ENCODE peak calls at places on chromosomes 16 and 17, in nine cellular contexts. H, Q, J, I, R, P, U, X and B are unnamed samples.

GRCh38 chr16:879986-880385 is 79.5 kb upstream of the GNG13 start:
- DNase-seq in H (no peak), Q (no peak), J (no peak), I (no peak), R (no peak), P (no peak), U (no peak), X (no peak), B (no peak)

GRCh38 chr17:2008332-2009126 is 16.6 kb downstream of the RTN4RL1 start:
- DNase-seq in H (no peak), Q (no peak), J (no peak), I (no peak), R (no peak), P (no peak), U (no peak), X (no peak), B (no peak)

GRCh38 chr17:67800495-67800928 is 24.8 kb upstream of the BPTF start:
- DNase-seq in H (peak), Q (peak), J (peak), I (peak), R (peak), P (peak), U (peak), X (peak), B (peak)

GRCh38 chr17:1153795-1154546 is 25.8 kb downstream of the ABR start:
- DNase-seq in H (no peak), Q (no peak), J (peak), I (no peak), R (peak), P (no peak), U (no peak), X (no peak), B (peak)

GRCh38 chr17:46977348-46977747 is 1.7 kb downstream of the RPRML start:
- DNase-seq in H (no peak), Q (no peak), J (peak), I (no peak), R (no peak), P (no peak), U (peak), X (peak), B (no peak)

GRCh38 chr16:28264656-28265055 is 27.7 kb upstream of the SBK1 start:
- DNase-seq in H (no peak), Q (no peak), J (peak), I (no peak), R (no peak), P (no peak), U (no peak), X (peak), B (no peak)

GRCh38 chr17:35750526-35751395 is 2.3 kb downstream of the GAS2L2 start:
- DNase-seq in H (no peak), Q (no peak), J (no peak), I (no peak), R (no peak), P (no peak), U (no peak), X (no peak), B (no peak)

GRCh38 chr17:14205992-14206461 is 30.6 kb downstream of the CDRT15 start:
- DNase-seq in H (no peak), Q (no peak), J (no peak), I (no peak), R (no peak), P (no peak), U (no peak), X (peak), B (no peak)

GRCh38 chr17:34533811-34534527 is 45.4 kb upstream of the TMEM132E start:
- DNase-seq in H (no peak), Q (no peak), J (no peak), I (no peak), R (no peak), P (no peak), U (no peak), X (no peak), B (no peak)

GRCh38 chr17:41082565-41083136 is 1.3 kb upstream of the KRTAP4-7 start:
- DNase-seq in H (no peak), Q (no peak), J (no peak), I (no peak), R (no peak), P (no peak), U (no peak), X (no peak), B (no peak)

GRCh38 chr17:65194670-65195334 is 57.6 kb downstream of the RGS9 start:
- DNase-seq in H (no peak), Q (no peak), J (no peak), I (no peak), R (no peak), P (no peak), U (no peak), X (no peak), B (no peak)

GRCh38 chr17:61414141-61414935 is 14.7 kb downstream of the TBX2 start:
- DNase-seq in H (no peak), Q (peak), J (no peak), I (no peak), R (peak), P (no peak), U (no peak), X (no peak), B (no peak)

GRCh38 chr17:60598001-60598736 is 1.8 kb upstream of the PPM1D start:
- DNase-seq in H (no peak), Q (no peak), J (no peak), I (no peak), R (no peak), P (no peak), U (no peak), X (no peak), B (no peak)

GRCh38 chr17:46925185-46925858 is 2.4 kb downstream of the GOSR2 start:
- DNase-seq in H (no peak), Q (no peak), J (no peak), I (no peak), R (no peak), P (no peak), U (no peak), X (no peak), B (no peak)

GRCh38 chr17:1222321-1222720 is 42.5 kb upstream of the ABR start:
- DNase-seq in H (no peak), Q (no peak), J (no peak), I (no peak), R (no peak), P (no peak), U (no peak), X (no peak), B (no peak)

GRCh38 chr16:86095131-86095752 is 196.3 kb downstream of the IRF8 start:
- DNase-seq in H (no peak), Q (no peak), J (no peak), I (no peak), R (no peak), P (no peak), U (no peak), X (no peak), B (no peak)

GRCh38 chr17:80668375-80669149 is 123.9 kb downstream of the RPTOR start:
- DNase-seq in H (no peak), Q (no peak), J (no peak), I (no peak), R (no peak), P (no peak), U (no peak), X (no peak), B (no peak)

GRCh38 chr16:50688083-50688482 is 5.3 kb upstream of the NOD2 start:
- DNase-seq in H (no peak), Q (no peak), J (no peak), I (no peak), R (no peak), P (no peak), U (no peak), X (no peak), B (no peak)

GRCh38 chr16:28309811-28310311 is 17.5 kb downstream of the SBK1 start:
- DNase-seq in H (no peak), Q (no peak), J (peak), I (no peak), R (no peak), P (no peak), U (no peak), X (no peak), B (no peak)

GRCh38 chr17:46795379-46795952 is 23.0 kb downstream of the WNT3 start:
- DNase-seq in H (no peak), Q (no peak), J (peak), I (no peak), R (no peak), P (no peak), U (no peak), X (peak), B (no peak)

GRCh38 chr17:73007447-73007846 is 85.0 kb downstream of the SLC39A11 start:
- DNase-seq in H (no peak), Q (no peak), J (no peak), I (no peak), R (no peak), P (no peak), U (no peak), X (no peak), B (no peak)

GRCh38 chr17:57665696-57666095 is 79.4 kb downstream of the CCDC182 start:
- DNase-seq in H (no peak), Q (no peak), J (no peak), I (no peak), R (no peak), P (no peak), U (no peak), X (no peak), B (no peak)

GRCh38 chr17:494601-495195 is 142.1 kb upstream of the RPH3AL start:
- DNase-seq in H (no peak), Q (no peak), J (no peak), I (no peak), R (no peak), P (no peak), U (no peak), X (no peak), B (no peak)

GRCh38 chr17:7695586-7695985 is 7.3 kb downstream of the WRAP53 start:
- DNase-seq in H (no peak), Q (no peak), J (no peak), I (no peak), R (no peak), P (no peak), U (no peak), X (no peak), B (no peak)

GRCh38 chr17:56948491-56948890 is 12.4 kb downstream of the COIL start:
- DNase-seq in H (no peak), Q (no peak), J (no peak), I (no peak), R (no peak), P (no peak), U (no peak), X (no peak), B (no peak)

GRCh38 chr17:75061055-75061438 is 14.0 kb downstream of the KCTD2 start:
- DNase-seq in H (no peak), Q (no peak), J (no peak), I (no peak), R (no peak), P (no peak), U (no peak), X (no peak), B (no peak)

GRCh38 chr16:180921-181667 is 835 bp downstream of the HBQ1 start:
- DNase-seq in H (no peak), Q (no peak), J (peak), I (peak), R (peak), P (no peak), U (peak), X (peak), B (no peak)

GRCh38 chr16:76768948-76769347 is 422.0 kb upstream of the MON1B start:
- DNase-seq in H (no peak), Q (no peak), J (no peak), I (no peak), R (no peak), P (no peak), U (no peak), X (no peak), B (no peak)

GRCh38 chr16:31177136-31177535 is 2.8 kb upstream of the FUS start:
- DNase-seq in H (no peak), Q (no peak), J (no peak), I (no peak), R (no peak), P (no peak), U (no peak), X (no peak), B (no peak)

GRCh38 chr16:87486282-87486681 is 6.5 kb downstream of the ZCCHC14 start:
- DNase-seq in H (no peak), Q (no peak), J (no peak), I (no peak), R (no peak), P (no peak), U (no peak), X (no peak), B (no peak)

GRCh38 chr16:46954562-46954961 is 18.9 kb downstream of the DNAJA2 start:
- DNase-seq in H (no peak), Q (no peak), J (no peak), I (no peak), R (no peak), P (no peak), U (no peak), X (no peak), B (no peak)

GRCh38 chr17:82879241-82879640 is 39.4 kb upstream of the ZNF750 start:
- DNase-seq in H (no peak), Q (no peak), J (no peak), I (no peak), R (no peak), P (no peak), U (no peak), X (no peak), B (no peak)

GRCh38 chr17:28426081-28426519 is 20.1 kb upstream of the SLC46A1 start:
- DNase-seq in H (no peak), Q (no peak), J (peak), I (no peak), R (no peak), P (no peak), U (no peak), X (peak), B (no peak)

GRCh38 chr16:8874388-8874787 is 5.6 kb upstream of the CARHSP1 start:
- DNase-seq in H (no peak), Q (no peak), J (no peak), I (no peak), R (no peak), P (no peak), U (no peak), X (no peak), B (no peak)

GRCh38 chr16:52592216-52592592 is 45.3 kb upstream of the TOX3 start:
- DNase-seq in H (no peak), Q (no peak), J (no peak), I (no peak), R (no peak), P (no peak), U (no peak), X (no peak), B (no peak)

GRCh38 chr17:2090804-2091534 is 36.1 kb downstream of the HIC1 start:
- DNase-seq in H (peak), Q (no peak), J (peak), I (no peak), R (peak), P (peak), U (no peak), X (no peak), B (peak)

GRCh38 chr17:15908378-15908777 is 36.6 kb upstream of the ADORA2B start:
- DNase-seq in H (no peak), Q (no peak), J (no peak), I (no peak), R (no peak), P (no peak), U (no peak), X (no peak), B (no peak)

GRCh38 chr17:6831662-6832263 is at the start of gene TEKT1:
- DNase-seq in H (no peak), Q (peak), J (peak), I (peak), R (peak), P (no peak), U (peak), X (peak), B (peak)

GRCh38 chr16:8627456-8627855 is 6.0 kb downstream of the METTL22 start:
- DNase-seq in H (no peak), Q (no peak), J (no peak), I (no peak), R (no peak), P (no peak), U (no peak), X (no peak), B (no peak)

GRCh38 chr16:72291531-72291981 is 119.6 kb upstream of the PMFBP1 start:
- DNase-seq in H (peak), Q (no peak), J (peak), I (no peak), R (no peak), P (peak), U (no peak), X (peak), B (peak)

GRCh38 chr16:2429037-2429770 is at the start of gene CCNF:
- DNase-seq in H (peak), Q (peak), J (peak), I (peak), R (peak), P (peak), U (peak), X (peak), B (peak)
- TF ChIP-seq CTCF in H (no peak), Q (no peak), J (no peak), I (no peak), R (peak), P (peak), U (peak), X (no peak), B (no peak)

GRCh38 chr16:25212636-25213035 is 4.1 kb upstream of the AQP8 start:
- DNase-seq in H (no peak), Q (no peak), J (no peak), I (no peak), R (no peak), P (no peak), U (no peak), X (no peak), B (no peak)

GRCh38 chr16:25210758-25211157 is 6.0 kb upstream of the AQP8 start:
- DNase-seq in H (no peak), Q (no peak), J (peak), I (no peak), R (no peak), P (no peak), U (no peak), X (no peak), B (no peak)

GRCh38 chr16:25217119-25217511 is 368 bp downstream of the AQP8 start:
- DNase-seq in H (no peak), Q (no peak), J (no peak), I (no peak), R (no peak), P (no peak), U (no peak), X (no peak), B (no peak)

GRCh38 chr16:25217921-25218320 is 1.2 kb downstream of the AQP8 start:
- DNase-seq in H (no peak), Q (no peak), J (no peak), I (no peak), R (no peak), P (no peak), U (no peak), X (no peak), B (no peak)

GRCh38 chr16:25213709-25214416 is 2.9 kb upstream of the AQP8 start:
- DNase-seq in H (no peak), Q (no peak), J (no peak), I (no peak), R (no peak), P (no peak), U (no peak), X (no peak), B (no peak)
- TF ChIP-seq CTCF in H (no peak), Q (no peak), J (no peak), I (no peak), R (no peak), P (no peak), U (no peak), X (no peak), B (no peak)

GRCh38 chr17:78137392-78138203 is 7.0 kb downstream of the TMC8 start:
- DNase-seq in H (no peak), Q (no peak), J (no peak), I (no peak), R (no peak), P (no peak), U (no peak), X (no peak), B (no peak)
- TF ChIP-seq CTCF in H (peak), Q (no peak), J (peak), I (no peak), R (no peak), P (peak), U (peak), X (peak), B (peak)

GRCh38 chr16:82370282-82370681 is 200.3 kb upstream of the MPHOSPH6 start:
- DNase-seq in H (no peak), Q (peak), J (no peak), I (no peak), R (no peak), P (no peak), U (no peak), X (no peak), B (no peak)

GRCh38 chr16:82363026-82363816 is 193.2 kb upstream of the MPHOSPH6 start:
- DNase-seq in H (no peak), Q (peak), J (no peak), I (no peak), R (no peak), P (no peak), U (no peak), X (no peak), B (no peak)

GRCh38 chr16:82364690-82365089 is 194.7 kb upstream of the MPHOSPH6 start:
- DNase-seq in H (no peak), Q (no peak), J (no peak), I (no peak), R (no peak), P (no peak), U (no peak), X (no peak), B (no peak)

GRCh38 chr16:82366462-82366861 is 196.4 kb upstream of the MPHOSPH6 start:
- DNase-seq in H (no peak), Q (no peak), J (no peak), I (no peak), R (no peak), P (no peak), U (no peak), X (no peak), B (no peak)

GRCh38 chr16:82368041-82368440 is 198.0 kb upstream of the MPHOSPH6 start:
- DNase-seq in H (no peak), Q (peak), J (peak), I (no peak), R (no peak), P (no peak), U (no peak), X (peak), B (no peak)
- TF ChIP-seq CTCF in H (no peak), Q (no peak), J (peak), I (no peak), R (no peak), P (peak), U (peak), X (no peak), B (peak)